ENCODE peak calls at places on chromosomes 6 and 20, in seven cellular contexts. M, W, V, P, Y, L and B are unnamed samples.

GRCh38 chr6:25175216-25175615 is 104.0 kb upstream of the CARMIL1 start:
- DNase-seq in M (no peak), W (no peak), V (no peak), P (no peak), Y (no peak), L (no peak), B (peak; percentile 77)

GRCh38 chr6:74420221-74420620 is 724.2 kb downstream of the CD109 start:
- DNase-seq in M (no peak), W (no peak), V (no peak), P (no peak), Y (no peak), L (no peak), B (no peak)

GRCh38 chr6:26594730-26595632 is 1.8 kb upstream of the ABT1 start:
- DNase-seq in M (no peak), W (no peak), V (no peak), P (no peak), Y (no peak), L (no peak), B (peak; percentile 77)

GRCh38 chr6:125222531-125223455 is 69.2 kb downstream of the TPD52L1 start:
- DNase-seq in M (no peak), W (no peak), V (no peak), P (no peak), Y (no peak), L (no peak), B (no peak)

GRCh38 chr6:92715991-92716390 is 703.4 kb downstream of the EPHA7 start:
- DNase-seq in M (no peak), W (no peak), V (no peak), P (no peak), Y (no peak), L (no peak), B (no peak)

GRCh38 chr20:29296256-29297230 is 1960.9 kb upstream of the DEFB115 start:
- DNase-seq in M (no peak), W (no peak), V (no peak), P (no peak), Y (peak; percentile 62), L (no peak), B (no peak)

GRCh38 chr20:53773792-53774371 is 180.2 kb upstream of the ZNF217 start:
- DNase-seq in M (no peak), W (no peak), V (no peak), P (no peak), Y (no peak), L (no peak), B (peak; percentile 94)

GRCh38 chr20:39282619-39283092 is 320.5 kb downstream of the DHX35 start:
- DNase-seq in M (no peak), W (no peak), V (no peak), P (no peak), Y (no peak), L (peak; percentile 46), B (no peak)

GRCh38 chr6:116386581-116387299 is 16.0 kb downstream of the DSE start:
- DNase-seq in M (no peak), W (no peak), V (no peak), P (no peak), Y (no peak), L (no peak), B (peak; percentile 84)

GRCh38 chr20:40565681-40566040 is 123.4 kb downstream of the MAFB start:
- DNase-seq in M (no peak), W (no peak), V (no peak), P (no peak), Y (no peak), L (no peak), B (no peak)

GRCh38 chr6:161011509-161012480 is 20.2 kb downstream of the MAP3K4 start:
- DNase-seq in M (no peak), W (no peak), V (no peak), P (no peak), Y (no peak), L (no peak), B (no peak)

GRCh38 chr20:56994006-56994405 is 272.4 kb downstream of the BMP7 start:
- DNase-seq in M (no peak), W (no peak), V (no peak), P (no peak), Y (no peak), L (no peak), B (no peak)

GRCh38 chr20:56993020-56993419 is 273.4 kb downstream of the BMP7 start:
- DNase-seq in M (no peak), W (no peak), V (no peak), P (no peak), Y (no peak), L (no peak), B (no peak)

GRCh38 chr20:56995157-56995556 is 271.3 kb downstream of the BMP7 start:
- DNase-seq in M (no peak), W (no peak), V (no peak), P (no peak), Y (no peak), L (no peak), B (no peak)

GRCh38 chr20:56996533-56996932 is 269.9 kb downstream of the BMP7 start:
- DNase-seq in M (no peak), W (no peak), V (no peak), P (no peak), Y (no peak), L (no peak), B (no peak)

DNA sequence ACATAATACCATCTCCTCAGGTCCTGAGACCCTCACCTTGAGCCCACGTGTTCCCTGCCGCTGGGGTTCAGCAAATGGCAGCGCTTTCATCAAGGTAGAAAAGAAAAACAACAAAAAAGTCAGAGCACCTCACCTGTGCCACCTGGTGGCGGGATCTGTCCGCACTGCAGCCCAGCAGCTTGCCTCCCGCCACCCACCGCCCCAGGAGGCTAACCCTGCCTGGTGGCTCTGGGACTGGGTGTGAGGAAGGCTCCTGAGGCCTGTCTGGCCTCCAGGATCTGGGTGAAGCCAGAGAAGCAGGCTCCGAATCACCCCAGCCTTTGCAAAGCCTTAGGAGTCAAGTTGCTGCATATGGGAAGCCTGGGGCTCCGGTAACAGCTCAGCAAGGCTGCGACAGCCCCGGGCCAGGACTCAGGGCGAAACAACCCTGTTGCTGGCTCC is 270.8 kb downstream of the BMP7 start:
- DNase-seq in M (no peak), W (no peak), V (no peak), P (no peak), Y (no peak), L (no peak), B (peak; percentile 17)
- H3K27ac ChIP-seq in M (no peak overlapping the region), W (no peak overlapping the region), V (no peak overlapping the region), P (no peak overlapping the region), Y (no peak overlapping the region), L (no peak overlapping the region), B (no peak overlapping the region)

DNA sequence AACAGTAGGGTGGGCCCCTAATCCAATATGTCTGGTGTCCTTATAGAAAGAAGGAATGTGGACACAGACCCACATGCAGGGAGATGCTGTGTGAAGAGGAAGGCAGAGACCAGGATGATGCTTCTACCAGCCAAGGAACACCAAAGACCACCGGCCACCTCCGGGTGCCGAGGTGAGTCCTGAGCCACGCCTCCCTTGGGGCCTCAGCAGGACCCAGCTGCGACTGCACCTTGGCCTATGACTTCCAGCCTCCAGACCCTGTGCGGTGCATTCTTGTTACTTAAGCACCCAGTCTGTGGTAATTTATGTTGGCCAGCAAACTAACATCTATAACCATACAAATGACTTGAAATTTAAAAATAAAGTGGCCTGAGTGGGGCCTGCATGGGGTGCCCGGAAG is 79.5 kb upstream of the QKI start:
- DNase-seq in M (no peak), W (no peak), V (no peak), P (no peak), Y (no peak), L (no peak), B (no peak)
- H3K27ac ChIP-seq in M (peak overlapping the region; percentile 74), W (peak overlapping the region; percentile 62), V (no peak overlapping the region), P (peak overlapping the region; percentile 94), Y (peak overlapping the region; percentile 74), L (peak overlapping the region; percentile 30), B (no peak overlapping the region)

GRCh38 chr20:62119591-62120364 is 2.5 kb upstream of the LSM14B start:
- DNase-seq in M (no peak), W (peak; percentile 77), V (no peak), P (peak; percentile 81), Y (no peak), L (no peak), B (no peak)
- H3K27ac ChIP-seq in M (peak overlapping the region; percentile 98), W (peak overlapping the region; percentile 42), V (no peak overlapping the region), P (peak overlapping the region; percentile 95), Y (no peak overlapping the region), L (no peak overlapping the region), B (no peak overlapping the region)

DNA sequence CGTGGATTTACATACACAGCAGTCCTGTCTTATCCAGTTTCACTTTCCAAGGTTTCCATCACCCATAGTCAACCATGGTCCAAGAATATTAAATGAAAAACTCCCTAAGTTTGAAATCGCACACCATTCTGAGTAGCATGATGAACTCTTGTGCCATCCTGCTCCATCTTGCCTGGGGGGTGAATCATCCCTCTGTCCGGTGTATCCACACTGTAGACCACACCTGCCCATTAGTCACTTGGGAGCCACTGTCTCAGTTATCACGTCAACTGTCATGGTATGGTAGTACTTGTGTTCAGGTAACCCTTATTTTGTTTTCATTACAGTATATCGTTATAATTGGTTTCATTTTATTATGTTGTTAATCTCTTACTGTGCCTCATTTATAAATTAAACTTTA is 38.5 kb downstream of the PTGIS start:
- DNase-seq in M (no peak), W (no peak), V (no peak), P (no peak), Y (no peak), L (no peak), B (peak; percentile 84)
- H3K27ac ChIP-seq in M (no peak overlapping the region), W (no peak overlapping the region), V (no peak overlapping the region), P (no peak overlapping the region), Y (no peak overlapping the region), L (no peak overlapping the region), B (no peak overlapping the region)